ENCODE peak calls at places on chromosomes 16 and 17, in four cellular contexts. B is CD4-positive, alpha-beta T cell; G is lung; D is DND-41. U is an unnamed sample.

GRCh38 chr17:19021622-19022083 is 17.1 kb upstream of the FAM83G start:
- ATAC-seq in G (no peak), B (peak; percentile 35), D (peak; percentile 51), U (no peak)

GRCh38 chr17:70022175-70022574 is 52.9 kb upstream of the KCNJ16 start:
- ATAC-seq in B (no peak), D (no peak), G (no peak), U (no peak)

GRCh38 chr17:62692721-62693431 is 65.4 kb downstream of the MRC2 start:
- ATAC-seq in B (no peak), D (peak; percentile 71), G (no peak), U (no peak)

GRCh38 chr17:78819402-78819801 is 21.2 kb downstream of the USP36 start:
- ATAC-seq in G (no peak), B (no peak), D (no peak), U (no peak)

GRCh38 chr17:29240477-29240876 is 6.2 kb upstream of the CRYBA1 start:
- ATAC-seq in G (no peak), D (no peak), B (no peak), U (no peak)

GRCh38 chr17:67633751-67634191 is 84.0 kb upstream of the NOL11 start:
- ATAC-seq in B (no peak), D (no peak), G (no peak), U (peak; percentile 51)

GRCh38 chr16:15856901-15857778 is at the start of gene MYH11:
- ATAC-seq in B (no peak), G (no peak), D (peak; percentile 12), U (peak; percentile 50)

GRCh38 chr17:38455288-38455915 is 27.1 kb downstream of the ARHGAP23 start:
- ATAC-seq in G (no peak), B (no peak), D (peak; percentile 48), U (no peak)

GRCh38 chr17:70139449-70139993 is 29.8 kb upstream of the KCNJ2 start:
- ATAC-seq in G (no peak), D (no peak), B (no peak), U (no peak)

GRCh38 chr17:29386760-29387159 is 3.4 kb upstream of the TAOK1 start:
- ATAC-seq in D (no peak), G (no peak), B (no peak), U (no peak)

GRCh38 chr17:64679710-64680216 is 17.7 kb upstream of the SMURF2 start:
- ATAC-seq in G (no peak), B (no peak), D (no peak), U (peak; percentile 86)

GRCh38 chr17:68908045-68908444 is 47.1 kb downstream of the ABCA8 start:
- ATAC-seq in D (no peak), G (no peak), B (no peak), U (no peak)

GRCh38 chr16:85536073-85536410 is 77.1 kb upstream of the GSE1 start:
- ATAC-seq in D (peak; percentile 33), B (no peak), G (no peak), U (peak; percentile 49)

GRCh38 chr17:44636562-44636961 is 19.7 kb upstream of the MEIOC start:
- ATAC-seq in B (no peak), D (no peak), G (no peak), U (peak; percentile 43)

GRCh38 chr16:84785843-84786538 is 33.8 kb upstream of the CRISPLD2 start:
- ATAC-seq in G (no peak), B (no peak), D (peak; percentile 22), U (peak; percentile 62)

GRCh38 chr17:51435641-51436091 is 175.3 kb downstream of the UTP18 start:
- ATAC-seq in B (peak; percentile 49), G (no peak), D (peak; percentile 50), U (no peak)

GRCh38 chr16:342455-343213 is 9.9 kb downstream of the AXIN1 start:
- ATAC-seq in G (no peak), D (no peak), B (peak; percentile 40), U (no peak)

DNA sequence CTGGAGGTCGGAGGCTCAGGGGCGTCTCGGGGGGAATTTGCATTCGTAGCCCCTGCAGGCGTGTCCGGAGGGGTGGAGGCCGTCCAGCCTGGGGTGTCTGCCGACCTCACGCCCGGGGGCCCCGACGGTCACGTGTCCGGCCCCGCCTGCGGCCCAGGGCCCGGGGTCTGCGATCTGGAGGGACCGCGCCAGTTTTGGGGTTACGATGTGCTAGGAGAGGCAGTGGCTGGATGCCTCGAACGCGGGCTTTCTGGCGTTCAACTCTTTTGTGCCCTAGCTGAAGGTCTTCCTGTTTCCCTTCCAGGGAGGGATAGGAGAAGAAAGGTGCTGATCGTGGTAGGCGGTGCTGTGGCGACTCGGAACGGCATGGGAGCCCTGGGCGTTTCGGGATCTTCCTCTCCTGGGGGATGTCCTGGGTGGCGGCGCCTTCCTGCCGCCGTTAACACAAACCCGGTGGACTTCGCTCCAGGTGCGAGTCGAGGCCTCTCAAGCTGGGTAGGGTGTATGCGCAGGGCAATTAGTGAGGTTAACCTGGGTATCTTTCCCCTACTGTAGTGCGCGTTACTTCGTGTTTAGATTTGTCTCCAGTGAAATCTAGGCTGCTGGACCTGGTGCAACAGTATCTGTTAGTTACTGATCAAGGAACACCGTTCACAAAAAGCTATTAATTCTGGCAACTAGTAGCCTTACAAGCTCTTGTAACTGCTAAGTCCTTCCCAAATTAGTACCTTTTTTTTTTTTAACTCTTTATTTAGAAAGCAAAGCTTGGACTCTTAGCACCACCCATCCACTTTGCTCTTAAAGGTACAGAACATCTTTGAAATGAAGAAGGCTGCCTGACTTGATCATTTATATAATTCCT is 1.3 kb downstream of the AKAP1 start:
- ATAC-seq in D (no peak), B (no peak), G (peak; percentile 2), U (no peak)
- H3K27ac ChIP-seq in D (peak overlapping the region; percentile 53), B (peak overlapping the region; percentile 27), G (peak overlapping the region; percentile 76), U (peak overlapping the region; percentile 98)

DNA sequence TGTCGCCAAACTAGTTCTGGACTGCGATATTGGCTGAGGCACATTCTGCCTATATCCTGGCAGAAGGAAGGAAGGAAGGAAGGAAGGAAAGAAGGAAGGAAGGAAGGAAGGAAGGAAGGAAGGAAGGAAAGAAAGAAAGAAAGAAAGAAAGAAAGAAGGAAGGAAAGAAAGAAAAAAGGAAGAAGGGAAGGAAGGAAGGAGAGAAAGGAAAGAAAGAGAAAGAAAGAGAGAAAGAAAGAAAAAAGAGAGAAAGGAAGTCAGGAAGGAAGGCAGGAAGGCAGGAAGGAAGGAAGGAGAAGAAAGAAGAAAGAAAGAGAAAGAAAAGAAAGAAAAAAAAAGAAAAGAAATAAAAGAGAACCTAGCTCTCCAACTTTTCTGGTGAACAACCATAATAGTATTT is 587.1 kb downstream of the RBFOX1 start:
- ATAC-seq in G (no peak), B (no peak), D (no peak), U (no peak)
- H3K27ac ChIP-seq in G (no peak overlapping the region), B (no peak overlapping the region), D (no peak overlapping the region), U (no peak overlapping the region)

DNA sequence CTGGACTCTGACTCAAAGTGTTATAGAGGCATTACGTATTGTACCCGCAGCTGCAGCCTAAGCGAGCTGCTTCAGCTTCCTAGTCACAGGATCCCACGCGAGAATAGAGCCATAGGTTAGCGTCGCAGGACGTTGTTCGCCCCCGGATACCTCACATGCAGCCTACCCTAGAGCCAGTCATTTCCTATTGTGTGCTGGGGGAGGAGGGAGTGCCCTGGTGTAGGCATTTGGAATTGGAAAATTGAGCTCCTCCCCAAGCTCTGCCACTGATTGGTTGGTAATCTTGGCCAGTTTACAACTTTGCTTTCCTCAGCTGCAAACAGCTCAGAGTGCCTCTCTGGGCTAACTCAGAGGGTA is 530 bp downstream of the NAA60 start:
- ATAC-seq in B (peak; percentile 61), D (peak; percentile 61), G (peak; percentile 25), U (peak; percentile 51)
- H3K27ac ChIP-seq in B (peak overlapping the region; percentile 79), D (peak overlapping the region; percentile 75), G (peak overlapping the region; percentile 85), U (peak overlapping the region; percentile 44)

GRCh38 chr17:4215882-4216411 is 47.8 kb downstream of the ANKFY1 start:
- ATAC-seq in B (no peak), D (no peak), G (no peak), U (no peak)

GRCh38 chr17:4221163-4221562 is 42.6 kb downstream of the ANKFY1 start:
- ATAC-seq in D (no peak), B (no peak), G (no peak), U (no peak)

GRCh38 chr17:4221899-4222659 is 41.7 kb downstream of the ANKFY1 start:
- ATAC-seq in B (no peak), G (no peak), D (no peak), U (no peak)

GRCh38 chr17:4219241-4219640 is 44.5 kb downstream of the ANKFY1 start:
- ATAC-seq in G (no peak), D (no peak), B (no peak), U (no peak)

DNA sequence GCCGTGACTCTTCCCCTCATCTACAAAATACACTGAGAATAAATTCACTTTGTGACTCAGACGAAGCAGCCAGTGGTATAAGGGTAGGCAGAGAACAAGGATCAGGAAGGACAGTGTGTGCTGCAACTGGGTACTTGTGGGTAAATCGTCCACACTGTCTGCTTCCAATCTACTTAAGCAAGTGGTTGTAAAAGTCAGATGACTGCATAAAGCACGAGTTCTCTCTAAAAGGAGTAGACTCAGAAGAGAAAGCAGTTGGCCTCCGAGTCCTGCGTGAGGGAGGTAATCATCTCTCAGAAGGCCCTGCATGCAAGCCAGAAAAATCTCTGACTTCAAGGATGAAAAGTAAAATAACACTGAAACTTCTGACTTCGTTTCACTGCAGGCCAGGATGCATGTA is 43.1 kb downstream of the ANKFY1 start:
- ATAC-seq in D (no peak), G (peak; percentile 62), B (no peak), U (peak; percentile 75)
- H3K27ac ChIP-seq in D (no peak overlapping the region), G (no peak overlapping the region), B (no peak overlapping the region), U (peak overlapping the region; percentile 79)

U was measured in gastroesophageal sphincter.